ENCODE peak calls at places on chromosomes 4 and X, in seven cellular contexts. One of them, this sample, is unnamed.
A peak's percentile ranks its signal among the peaks of the same experiment; 100 is the strongest.

GRCh38 chr4:152021788-152022438 is 261.1 kb upstream of the GATB start:
- DNase-seq in stomach: no peak
- DNase-seq in brain microvascular endothelial cell: no peak
- DNase-seq in lower lobe of right lung: no peak
- DNase-seq in DND-41: no peak
- DNase-seq in GM12865: no peak
- DNase-seq in CD8-positive, alpha-beta T cell: no peak
- DNase-seq in this sample: peak; percentile 52

GRCh38 chr4:66430856-66431255 is 760.6 kb upstream of the EPHA5 start:
- DNase-seq in stomach: no peak
- DNase-seq in brain microvascular endothelial cell: peak; percentile 79
- DNase-seq in lower lobe of right lung: no peak
- DNase-seq in DND-41: no peak
- DNase-seq in GM12865: no peak
- DNase-seq in CD8-positive, alpha-beta T cell: no peak
- DNase-seq in this sample: no peak

GRCh38 chr4:168942985-168943384 is 67.1 kb downstream of the CBR4 start:
- DNase-seq in stomach: no peak
- DNase-seq in brain microvascular endothelial cell: no peak
- DNase-seq in lower lobe of right lung: no peak
- DNase-seq in DND-41: no peak
- DNase-seq in GM12865: peak; percentile 9
- DNase-seq in CD8-positive, alpha-beta T cell: no peak
- DNase-seq in this sample: no peak

GRCh38 chr4:85153221-85153620 is 186.7 kb upstream of the WDFY3 start:
- DNase-seq in stomach: no peak
- DNase-seq in brain microvascular endothelial cell: no peak
- DNase-seq in lower lobe of right lung: no peak
- DNase-seq in DND-41: no peak
- DNase-seq in GM12865: no peak
- DNase-seq in CD8-positive, alpha-beta T cell: no peak
- DNase-seq in this sample: no peak

GRCh38 chr4:104015680-104016079 is 295.9 kb upstream of the TACR3 start:
- DNase-seq in stomach: no peak
- DNase-seq in brain microvascular endothelial cell: no peak
- DNase-seq in lower lobe of right lung: no peak
- DNase-seq in DND-41: no peak
- DNase-seq in GM12865: peak; percentile 53
- DNase-seq in CD8-positive, alpha-beta T cell: no peak
- DNase-seq in this sample: no peak

GRCh38 chr4:92305148-92305877 is 1.5 kb downstream of the GRID2 start:
- DNase-seq in stomach: peak; percentile 43
- DNase-seq in brain microvascular endothelial cell: peak; percentile 39
- DNase-seq in lower lobe of right lung: peak; percentile 52
- DNase-seq in DND-41: no peak
- DNase-seq in GM12865: peak; percentile 3
- DNase-seq in CD8-positive, alpha-beta T cell: no peak
- DNase-seq in this sample: peak; percentile 87

GRCh38 chrX:116240446-116240845 is 69.9 kb downstream of the AGTR2 start:
- DNase-seq in stomach: no peak
- DNase-seq in brain microvascular endothelial cell: no peak
- DNase-seq in lower lobe of right lung: no peak
- DNase-seq in DND-41: no peak
- DNase-seq in GM12865: no peak
- DNase-seq in CD8-positive, alpha-beta T cell: no peak
- DNase-seq in this sample: no peak

GRCh38 chr4:105637409-105638258 is 70.9 kb downstream of the INTS12 start:
- DNase-seq in stomach: peak; percentile 79
- DNase-seq in brain microvascular endothelial cell: peak; percentile 37
- DNase-seq in lower lobe of right lung: peak; percentile 74
- DNase-seq in DND-41: peak; percentile 12
- DNase-seq in GM12865: peak; percentile 76
- DNase-seq in CD8-positive, alpha-beta T cell: peak; percentile 17
- DNase-seq in this sample: peak; percentile 65

GRCh38 chr4:16289872-16290554 is 63.7 kb upstream of the TAPT1 start:
- DNase-seq in stomach: no peak
- DNase-seq in brain microvascular endothelial cell: peak; percentile 37
- DNase-seq in lower lobe of right lung: no peak
- DNase-seq in DND-41: no peak
- DNase-seq in GM12865: peak; percentile 28
- DNase-seq in CD8-positive, alpha-beta T cell: no peak
- DNase-seq in this sample: no peak

GRCh38 chr4:118811008-118811764 is 24.7 kb downstream of the SEC24D start:
- DNase-seq in stomach: no peak
- DNase-seq in brain microvascular endothelial cell: no peak
- DNase-seq in lower lobe of right lung: no peak
- DNase-seq in DND-41: no peak
- DNase-seq in GM12865: no peak
- DNase-seq in CD8-positive, alpha-beta T cell: no peak
- DNase-seq in this sample: no peak

DNA sequence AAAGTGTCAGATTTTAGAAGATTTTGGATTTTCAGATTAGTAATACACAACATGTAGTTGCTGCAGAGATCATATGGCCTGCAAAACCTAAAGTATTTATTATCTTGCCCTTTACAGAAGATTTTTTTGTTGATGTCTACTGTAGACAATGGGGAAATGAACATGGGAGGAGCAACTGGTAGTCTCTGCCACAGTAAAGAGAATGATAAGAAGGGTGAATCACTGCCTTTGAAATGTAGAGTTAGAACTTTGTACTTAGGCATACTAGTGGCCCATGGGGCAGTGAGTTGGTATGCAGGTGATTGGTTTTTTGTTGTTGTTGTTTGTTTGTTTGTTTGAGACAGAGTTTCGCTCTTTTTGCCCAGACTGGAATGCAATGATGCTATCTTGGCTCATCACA is 50.1 kb downstream of the GAB1 start:
- DNase-seq in stomach: no peak
- DNase-seq in brain microvascular endothelial cell: peak; percentile 18
- DNase-seq in lower lobe of right lung: no peak
- DNase-seq in DND-41: no peak
- DNase-seq in GM12865: no peak
- DNase-seq in CD8-positive, alpha-beta T cell: no peak
- DNase-seq in this sample: no peak
- TF ChIP-seq CTCF in stomach: no peak
- TF ChIP-seq CTCF in brain microvascular endothelial cell: no peak
- TF ChIP-seq CTCF in lower lobe of right lung: no peak
- TF ChIP-seq CTCF in DND-41: no peak
- TF ChIP-seq CTCF in GM12865: no peak
- TF ChIP-seq CTCF in CD8-positive, alpha-beta T cell: no peak
- TF ChIP-seq CTCF in this sample: no peak

GRCh38 chrX:23773601-23774175 is 9.3 kb upstream of the SAT1 start:
- DNase-seq in stomach: no peak
- DNase-seq in brain microvascular endothelial cell: no peak
- DNase-seq in lower lobe of right lung: no peak
- DNase-seq in DND-41: peak; percentile 41
- DNase-seq in GM12865: peak; percentile 69
- DNase-seq in CD8-positive, alpha-beta T cell: peak; percentile 19
- DNase-seq in this sample: no peak
- H3K4me3 ChIP-seq in stomach: no peak overlapping the region
- H3K4me3 ChIP-seq in brain microvascular endothelial cell: no peak overlapping the region
- H3K4me3 ChIP-seq in lower lobe of right lung: no peak overlapping the region
- H3K4me3 ChIP-seq in DND-41: no peak overlapping the region
- H3K4me3 ChIP-seq in GM12865: no peak overlapping the region
- H3K4me3 ChIP-seq in CD8-positive, alpha-beta T cell: peak overlapping the region; percentile 55
- H3K4me3 ChIP-seq in this sample: no peak overlapping the region

DNA sequence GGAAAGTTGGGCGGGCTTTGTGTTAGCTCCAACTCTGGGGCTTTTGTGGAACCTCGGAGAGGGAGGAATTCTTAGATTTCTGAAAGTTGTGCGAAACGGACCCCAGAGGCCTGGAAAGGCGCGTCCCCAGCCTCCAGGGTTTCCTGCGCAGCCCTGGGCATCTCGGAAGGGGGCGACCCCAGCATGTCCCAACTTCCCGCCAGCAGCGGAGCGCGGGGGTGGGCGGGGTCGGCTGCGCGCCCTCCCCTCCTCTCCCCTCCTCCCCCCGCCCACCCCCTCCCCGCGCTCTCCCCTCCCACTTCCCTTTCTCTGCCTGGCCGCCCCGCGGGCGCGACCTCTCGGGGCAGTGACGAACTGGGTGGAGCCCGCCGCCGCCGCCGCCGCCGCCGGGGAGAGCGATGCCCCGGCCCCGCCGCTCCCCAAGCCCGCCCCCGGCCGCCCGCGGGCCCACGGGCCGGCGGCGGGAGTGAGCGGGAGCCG is 16.8 kb downstream of the PTTG2 start:
- DNase-seq in stomach: peak; percentile 77
- DNase-seq in brain microvascular endothelial cell: no peak
- DNase-seq in lower lobe of right lung: peak; percentile 86
- DNase-seq in DND-41: peak; percentile 85
- DNase-seq in GM12865: peak; percentile 88
- DNase-seq in CD8-positive, alpha-beta T cell: peak; percentile 76
- DNase-seq in this sample: peak; percentile 60
- TF ChIP-seq CTCF in stomach: no peak
- TF ChIP-seq CTCF in brain microvascular endothelial cell: no peak
- TF ChIP-seq CTCF in lower lobe of right lung: no peak
- TF ChIP-seq CTCF in DND-41: peak; percentile 43
- TF ChIP-seq CTCF in GM12865: no peak
- TF ChIP-seq CTCF in CD8-positive, alpha-beta T cell: no peak
- TF ChIP-seq CTCF in this sample: no peak

GRCh38 chr4:40621229-40621591 is 8.5 kb downstream of the RBM47 start:
- DNase-seq in stomach: no peak
- DNase-seq in brain microvascular endothelial cell: no peak
- DNase-seq in lower lobe of right lung: no peak
- DNase-seq in DND-41: no peak
- DNase-seq in GM12865: peak; percentile 80
- DNase-seq in CD8-positive, alpha-beta T cell: no peak
- DNase-seq in this sample: no peak
- H3K4me3 ChIP-seq in stomach: no peak overlapping the region
- H3K4me3 ChIP-seq in brain microvascular endothelial cell: no peak overlapping the region
- H3K4me3 ChIP-seq in lower lobe of right lung: no peak overlapping the region
- H3K4me3 ChIP-seq in DND-41: no peak overlapping the region
- H3K4me3 ChIP-seq in GM12865: peak overlapping the region; percentile 39
- H3K4me3 ChIP-seq in CD8-positive, alpha-beta T cell: no peak overlapping the region
- H3K4me3 ChIP-seq in this sample: no peak overlapping the region